ENCODE peak calls at places on chromosomes 5 and 9, in eight cellular contexts. R, H, C, K, L, V, B and F are unnamed samples.

GRCh38 chr5:15254607-15255006 is 245.4 kb upstream of the FBXL7 start:
- DNase-seq in R (no peak), H (no peak), C (no peak), K (no peak), L (no peak), V (no peak), B (no peak), F (peak; percentile 53)

GRCh38 chr5:5492087-5492933 is 69.8 kb downstream of the ICE1 start:
- DNase-seq in R (peak; percentile 54), H (peak; percentile 57), C (no peak), K (peak; percentile 50), L (peak; percentile 55), V (no peak), B (no peak), F (peak; percentile 29)

GRCh38 chr9:16615451-16615850 is 255.0 kb downstream of the BNC2 start:
- DNase-seq in R (no peak), H (no peak), C (no peak), K (no peak), L (no peak), V (no peak), B (no peak), F (no peak)

GRCh38 chr5:95883185-95884020 is 60.9 kb upstream of the GLRX start:
- DNase-seq in R (peak; percentile 23), H (no peak), C (peak; percentile 64), K (no peak), L (no peak), V (no peak), B (no peak), F (no peak)

GRCh38 chr9:88319936-88320747 is 68.1 kb upstream of the SPIN1 start:
- DNase-seq in R (no peak), H (no peak), C (no peak), K (no peak), L (no peak), V (no peak), B (no peak), F (peak; percentile 16)

GRCh38 chr5:156391139-156391538 is 64.2 kb downstream of the SGCD start:
- DNase-seq in R (no peak), H (no peak), C (peak; percentile 68), K (no peak), L (peak; percentile 35), V (no peak), B (no peak), F (no peak)

GRCh38 chr5:78592735-78593386 is 55.7 kb downstream of the LHFPL2 start:
- DNase-seq in R (no peak), H (no peak), C (no peak), K (no peak), L (no peak), V (no peak), B (no peak), F (no peak)

GRCh38 chr5:65142511-65143011 is 339.2 kb downstream of the ADAMTS6 start:
- DNase-seq in R (no peak), H (no peak), C (no peak), K (no peak), L (peak; percentile 70), V (no peak), B (no peak), F (peak; percentile 34)

GRCh38 chr5:132812123-132812948 is 766 bp upstream of the SOWAHA start:
- DNase-seq in R (no peak), H (no peak), C (no peak), K (no peak), L (no peak), V (no peak), B (no peak), F (no peak)

GRCh38 chr9:137707361-137707760 is 88.6 kb downstream of the EHMT1 start:
- DNase-seq in R (no peak), H (no peak), C (no peak), K (no peak), L (no peak), V (no peak), B (no peak), F (no peak)

GRCh38 chr9:71929791-71930440 is 18.5 kb downstream of the C9orf85 start:
- DNase-seq in R (no peak), H (no peak), C (no peak), K (no peak), L (peak; percentile 26), V (no peak), B (no peak), F (no peak)

GRCh38 chr9:136618578-136619547 is 43.9 kb upstream of the EGFL7 start:
- DNase-seq in R (no peak), H (no peak), C (no peak), K (peak; percentile 78), L (no peak), V (no peak), B (no peak), F (no peak)

GRCh38 chr9:129595323-129595741 is 25.6 kb downstream of the C9orf50 start:
- DNase-seq in R (no peak), H (no peak), C (no peak), K (no peak), L (peak; percentile 21), V (no peak), B (no peak), F (no peak)